ENCODE peak calls at places on chromosomes 13 and 19, in seven cellular contexts. C is breast epithelium, L is ascending aorta, N is astrocyte of the cerebellum, B is AG04450, Q is suprapubic skin, O is fibroblast of pulmonary artery. S is an unnamed sample.

GRCh38 chr13:27177852-27178251 is 6.2 kb upstream of the USP12 start:
- DNase-seq in Q (no peak), B (no peak), O (no peak), L (no peak), C (no peak), N (no peak), S (no peak)

GRCh38 chr19:33713194-33713593 is 83.5 kb upstream of the KCTD15 start:
- DNase-seq in O (no peak), B (no peak), C (no peak), L (no peak), N (no peak), Q (no peak), S (no peak)

GRCh38 chr13:109318945-109319590 is 467.3 kb downstream of the IRS2 start:
- DNase-seq in B (no peak), O (no peak), L (no peak), C (no peak), Q (no peak), N (no peak), S (no peak)

GRCh38 chr13:50463662-50464061 is 379.8 kb downstream of the DLEU7 start:
- DNase-seq in O (no peak), C (no peak), L (no peak), B (no peak), Q (no peak), N (no peak), S (no peak)

GRCh38 chr13:103282571-103283450 is 216.6 kb upstream of the SLC10A2 start:
- DNase-seq in N (peak; percentile 90), Q (no peak), L (no peak), B (peak; percentile 27), O (peak; percentile 95), C (no peak), S (peak; percentile 78)

GRCh38 chr13:50389726-50390125 is 374.5 kb downstream of the KCNRG start:
- DNase-seq in L (no peak), Q (no peak), C (no peak), B (no peak), O (no peak), N (no peak), S (no peak)

GRCh38 chr19:5913739-5914357 is at the start of gene CAPS:
- DNase-seq in L (peak; percentile 77), B (no peak), Q (no peak), N (no peak), C (peak; percentile 37), O (peak; percentile 46), S (no peak)

GRCh38 chr19:40312533-40312932 is 27.4 kb upstream of the AKT2 start:
- DNase-seq in L (no peak), N (no peak), B (no peak), O (no peak), Q (peak; percentile 16), C (no peak), S (no peak)

GRCh38 chr13:46521921-46522691 is 30.9 kb upstream of the LRCH1 start:
- DNase-seq in C (no peak), B (no peak), N (no peak), Q (no peak), L (no peak), O (no peak), S (no peak)

GRCh38 chr13:67076378-67076777 is 153.8 kb downstream of the PCDH9 start:
- DNase-seq in N (no peak), B (no peak), C (no peak), O (peak; percentile 17), Q (no peak), L (no peak), S (no peak)

GRCh38 chr19:2231621-2232221 is 4.4 kb downstream of the PLEKHJ1 start:
- DNase-seq in L (no peak), B (no peak), N (no peak), O (no peak), C (no peak), Q (no peak), S (no peak)

GRCh38 chr19:497476-497860 is 1.2 kb downstream of the MADCAM1 start:
- DNase-seq in O (no peak), C (no peak), Q (no peak), B (no peak), N (no peak), L (no peak), S (no peak)

GRCh38 chr19:498591-498950 is 2.3 kb downstream of the MADCAM1 start:
- DNase-seq in B (no peak), N (no peak), Q (no peak), O (no peak), C (no peak), L (no peak), S (no peak)

GRCh38 chr19:498977-499623 is 2.8 kb downstream of the MADCAM1 start:
- DNase-seq in C (no peak), L (no peak), B (no peak), Q (no peak), O (no peak), N (no peak), S (no peak)

GRCh38 chr19:496333-496634 is at the start of gene MADCAM1:
- DNase-seq in Q (no peak), L (no peak), C (no peak), B (no peak), O (no peak), N (no peak), S (no peak)

DNA sequence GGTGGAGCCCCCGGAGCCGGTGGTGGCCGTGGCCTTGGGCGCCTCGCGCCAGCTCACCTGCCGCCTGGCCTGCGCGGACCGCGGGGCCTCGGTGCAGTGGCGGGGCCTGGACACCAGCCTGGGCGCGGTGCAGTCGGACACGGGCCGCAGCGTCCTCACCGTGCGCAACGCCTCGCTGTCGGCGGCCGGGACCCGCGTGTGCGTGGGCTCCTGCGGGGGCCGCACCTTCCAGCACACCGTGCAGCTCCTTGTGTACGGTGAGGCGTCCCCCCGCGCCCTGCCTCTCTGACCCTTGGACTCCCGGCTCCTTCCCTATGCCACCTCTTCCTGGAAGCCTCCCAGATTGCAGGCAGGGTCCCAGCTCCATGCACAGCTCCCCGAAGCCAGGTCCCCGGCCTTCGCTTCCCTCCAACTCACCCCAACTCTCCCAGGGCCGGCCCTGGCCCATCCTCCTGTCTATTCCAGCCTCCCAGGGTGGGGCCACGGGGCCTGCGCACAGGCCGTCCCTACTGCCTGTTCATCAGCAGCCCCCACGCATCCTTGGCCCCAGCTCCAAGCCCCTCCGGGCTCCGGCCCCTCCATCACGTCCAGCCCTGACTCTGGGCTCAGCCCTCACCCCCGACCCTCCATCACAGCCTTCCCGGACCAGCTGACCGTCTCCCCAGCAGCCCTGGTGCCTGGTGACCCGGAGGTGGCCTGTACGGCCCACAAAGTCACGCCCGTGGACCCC is 1.7 kb downstream of the MADCAM1 start:
- DNase-seq in O (no peak), C (no peak), L (no peak), N (no peak), B (no peak), Q (no peak), S (no peak)
- H3K4me3 ChIP-seq in O (no peak overlapping the region), C (peak overlapping the region; percentile 58), L (peak overlapping the region; percentile 21), N (no peak overlapping the region), B (no peak overlapping the region), Q (peak overlapping the region; percentile 34), S (no peak overlapping the region)

GRCh38 chr19:7672522-7672921 is 3.7 kb downstream of the RETN start:
- DNase-seq in N (no peak), O (no peak), Q (no peak), C (no peak), B (no peak), L (no peak), S (no peak)

GRCh38 chr19:7670150-7670784 is 1.4 kb downstream of the RETN start:
- DNase-seq in Q (no peak), O (no peak), N (no peak), B (no peak), L (no peak), C (no peak), S (no peak)

GRCh38 chr19:7669641-7670040 is 792 bp downstream of the RETN start:
- DNase-seq in B (no peak), C (no peak), N (no peak), Q (no peak), O (no peak), L (no peak), S (no peak)

GRCh38 chr19:7670790-7671189 is 1.9 kb downstream of the RETN start:
- DNase-seq in B (no peak), N (no peak), C (no peak), O (no peak), Q (no peak), L (no peak), S (no peak)

GRCh38 chr19:7668842-7669241 is at the start of gene RETN:
- DNase-seq in Q (no peak), O (no peak), L (no peak), N (no peak), C (no peak), B (no peak), S (no peak)
- H3K4me3 ChIP-seq in Q (no peak within 1 kb of the TSS), O (no peak within 1 kb of the TSS), L (no peak within 1 kb of the TSS), N (no peak within 1 kb of the TSS), C (peak within 1 kb of the TSS; percentile 52), B (no peak within 1 kb of the TSS), S (no peak within 1 kb of the TSS)

GRCh38 chr13:99258946-99259345 is 767 bp upstream of the GPR18 start:
- DNase-seq in B (no peak), Q (no peak), O (no peak), L (no peak), C (no peak), N (no peak), S (no peak)

GRCh38 chr13:99260216-99260615 is 2.0 kb upstream of the GPR18 start:
- DNase-seq in L (no peak), C (no peak), B (no peak), Q (no peak), O (no peak), N (no peak), S (no peak)

GRCh38 chr13:99256709-99257108 is 1.5 kb downstream of the GPR18 start:
- DNase-seq in Q (no peak), B (no peak), N (no peak), O (peak; percentile 29), C (no peak), L (no peak), S (no peak)

GRCh38 chr13:99257291-99257690 is 888 bp downstream of the GPR18 start:
- DNase-seq in B (no peak), N (no peak), C (no peak), L (no peak), Q (no peak), O (no peak), S (no peak)

GRCh38 chr13:99258210-99258860 is at the start of gene GPR18:
- DNase-seq in B (no peak), C (no peak), N (no peak), L (no peak), O (no peak), Q (no peak), S (no peak)
- H3K4me3 ChIP-seq in B (no peak within 1 kb of the TSS), C (no peak within 1 kb of the TSS), N (no peak within 1 kb of the TSS), L (no peak within 1 kb of the TSS), O (no peak within 1 kb of the TSS), Q (no peak within 1 kb of the TSS), S (no peak within 1 kb of the TSS)

GRCh38 chr19:15640904-15641597 is 354 bp downstream of the CYP4F3 start:
- DNase-seq in Q (no peak), N (no peak), C (no peak), O (no peak), B (no peak), L (no peak), S (no peak)

GRCh38 chr19:15643387-15643786 is 2.7 kb downstream of the CYP4F3 start:
- DNase-seq in C (no peak), N (no peak), L (no peak), O (no peak), B (no peak), Q (no peak), S (no peak)

GRCh38 chr19:15641901-15642491 is 1.3 kb downstream of the CYP4F3 start:
- DNase-seq in Q (no peak), B (no peak), O (no peak), L (no peak), C (no peak), N (no peak), S (no peak)

GRCh38 chr19:15642807-15643206 is 2.1 kb downstream of the CYP4F3 start:
- DNase-seq in O (no peak), C (no peak), B (no peak), Q (no peak), N (no peak), L (no peak), S (no peak)

GRCh38 chr19:15640294-15640903 is at the start of gene CYP4F3:
- DNase-seq in Q (peak; percentile 77), L (no peak), N (no peak), B (no peak), C (peak; percentile 41), O (no peak), S (no peak)
- H3K4me3 ChIP-seq in Q (no peak within 1 kb of the TSS), L (no peak within 1 kb of the TSS), N (no peak within 1 kb of the TSS), B (no peak within 1 kb of the TSS), C (no peak within 1 kb of the TSS), O (no peak within 1 kb of the TSS), S (no peak within 1 kb of the TSS)